ENCODE peak calls at places on chromosomes 16 and 17, in four cellular contexts. One of them, this sample, is unnamed.
A peak's percentile ranks its signal among the peaks of the same experiment; 100 is the strongest.

GRCh38 chr16:13178318-13178717 is 276.9 kb downstream of the SHISA9 start:
- DNase-seq in K562: no peak
- DNase-seq in HepG2: no peak
- DNase-seq in HEK293T: no peak
- DNase-seq in this sample: no peak

GRCh38 chr17:80826955-80827645 is 164.5 kb upstream of the CHMP6 start:
- DNase-seq in K562: no peak
- DNase-seq in HepG2: no peak
- DNase-seq in HEK293T: no peak
- DNase-seq in this sample: no peak

GRCh38 chr17:16106161-16106891 is 106.7 kb downstream of the TTC19 start:
- DNase-seq in HepG2: peak; percentile 12
- DNase-seq in HEK293T: no peak
- DNase-seq in K562: peak; percentile 10
- DNase-seq in this sample: no peak

GRCh38 chr16:641326-642188 is at the start of gene MCRIP2:
- DNase-seq in HEK293T: peak; percentile 79
- DNase-seq in HepG2: peak; percentile 76
- DNase-seq in K562: peak; percentile 94
- DNase-seq in this sample: peak; percentile 90

GRCh38 chr16:59604331-59604730 is 870.2 kb upstream of the GOT2 start:
- DNase-seq in K562: no peak
- DNase-seq in HEK293T: no peak
- DNase-seq in HepG2: no peak
- DNase-seq in this sample: no peak

GRCh38 chr17:52419256-52419655 is 260.7 kb upstream of the CA10 start:
- DNase-seq in K562: no peak
- DNase-seq in HepG2: peak; percentile 69
- DNase-seq in HEK293T: no peak
- DNase-seq in this sample: no peak

GRCh38 chr17:44375196-44376017 is 11.8 kb upstream of the FAM171A2 start:
- DNase-seq in HepG2: no peak
- DNase-seq in HEK293T: no peak
- DNase-seq in K562: no peak
- DNase-seq in this sample: peak; percentile 42

GRCh38 chr17:36928450-36929125 is 8.7 kb upstream of the LHX1 start:
- DNase-seq in HepG2: no peak
- DNase-seq in K562: no peak
- DNase-seq in HEK293T: no peak
- DNase-seq in this sample: no peak

GRCh38 chr16:27721548-27722265 is 171.8 kb downstream of the KATNIP start:
- DNase-seq in HepG2: peak; percentile 33
- DNase-seq in K562: no peak
- DNase-seq in HEK293T: no peak
- DNase-seq in this sample: no peak

GRCh38 chr16:51034481-51035109 is 116.5 kb downstream of the SALL1 start:
- DNase-seq in HEK293T: no peak
- DNase-seq in HepG2: no peak
- DNase-seq in K562: no peak
- DNase-seq in this sample: no peak

GRCh38 chr16:82761858-82762257 is 135.1 kb downstream of the CDH13 start:
- DNase-seq in HepG2: no peak
- DNase-seq in K562: no peak
- DNase-seq in HEK293T: no peak
- DNase-seq in this sample: no peak

DNA sequence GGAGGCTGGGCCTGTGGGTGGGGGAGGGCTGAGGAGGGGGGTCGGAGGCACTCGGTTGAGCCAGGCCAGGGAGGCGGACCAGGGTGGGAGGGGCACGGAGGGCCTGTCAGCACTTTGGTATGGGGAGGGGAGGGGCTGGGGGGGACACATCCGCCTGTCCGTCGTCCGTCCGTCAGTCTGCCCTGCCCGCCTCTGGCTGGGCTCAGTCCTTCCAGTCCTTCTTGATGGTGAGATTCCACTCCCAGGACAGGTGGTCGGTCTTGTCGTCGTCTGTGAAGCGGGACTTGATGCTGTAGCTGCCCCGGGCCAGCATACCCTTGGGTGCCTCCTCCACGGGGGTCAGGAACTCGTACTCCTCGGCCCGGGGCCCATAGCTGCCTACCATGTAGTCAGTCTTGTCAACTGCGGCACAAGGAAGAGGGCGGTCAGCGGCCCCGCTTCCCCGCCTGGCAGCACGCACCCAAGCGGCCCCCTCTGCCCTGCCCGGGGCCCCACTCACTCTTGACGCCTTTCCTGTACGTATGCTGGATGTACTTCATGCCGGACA is 2.4 kb downstream of the ARHGDIA start:
- DNase-seq in HEK293T: peak; percentile 36
- DNase-seq in HepG2: peak; percentile 59
- DNase-seq in K562: peak; percentile 76
- DNase-seq in this sample: peak; percentile 53
- TF ChIP-seq ELF4 in HEK293T: no peak
- TF ChIP-seq ELF4 in HepG2: no peak
- TF ChIP-seq ELF4 in K562: no peak
- TF ChIP-seq ELF4 in this sample: no peak

GRCh38 chr16:8551388-8552332 is 38.7 kb downstream of the TMEM114 start:
- DNase-seq in HepG2: peak; percentile 72
- DNase-seq in K562: no peak
- DNase-seq in HEK293T: no peak
- DNase-seq in this sample: no peak

GRCh38 chr16:8547756-8548155 is 42.6 kb downstream of the TMEM114 start:
- DNase-seq in HEK293T: no peak
- DNase-seq in K562: no peak
- DNase-seq in HepG2: no peak
- DNase-seq in this sample: no peak

GRCh38 chr16:8550728-8551387 is 39.5 kb downstream of the TMEM114 start:
- DNase-seq in HEK293T: no peak
- DNase-seq in K562: no peak
- DNase-seq in HepG2: peak; percentile 70
- DNase-seq in this sample: no peak

GRCh38 chr16:8549843-8550412 is 40.4 kb downstream of the TMEM114 start:
- DNase-seq in HEK293T: no peak
- DNase-seq in HepG2: no peak
- DNase-seq in K562: no peak
- DNase-seq in this sample: no peak

DNA sequence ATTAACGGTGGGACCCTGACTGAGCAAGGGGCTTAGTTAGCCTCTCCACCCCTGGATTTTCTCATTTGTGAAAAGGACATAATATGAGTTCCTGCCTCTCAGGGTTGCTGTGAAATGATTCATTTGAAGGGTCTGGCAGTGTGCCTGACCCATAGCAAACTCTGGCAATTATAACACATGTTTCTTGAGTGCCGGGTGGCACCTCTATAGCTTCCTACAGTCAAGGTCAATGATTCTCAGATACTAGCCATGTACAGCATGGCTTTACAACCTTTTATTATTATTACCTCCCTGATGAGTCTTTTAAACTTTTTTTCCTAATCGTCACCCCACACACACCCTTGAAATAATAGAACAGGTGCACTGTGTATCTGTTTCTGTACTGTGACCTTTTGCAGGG is 42.1 kb downstream of the TMEM114 start:
- DNase-seq in HepG2: no peak
- DNase-seq in K562: no peak
- DNase-seq in HEK293T: no peak
- DNase-seq in this sample: no peak
- TF ChIP-seq ELF4 in HepG2: no peak
- TF ChIP-seq ELF4 in K562: no peak
- TF ChIP-seq ELF4 in HEK293T: no peak
- TF ChIP-seq ELF4 in this sample: no peak

GRCh38 chr16:80518436-80518835 is 22.4 kb upstream of the DYNLRB2 start:
- DNase-seq in HEK293T: no peak
- DNase-seq in K562: no peak
- DNase-seq in HepG2: no peak
- DNase-seq in this sample: no peak
- TF ChIP-seq ELF4 in HEK293T: no peak
- TF ChIP-seq ELF4 in K562: no peak
- TF ChIP-seq ELF4 in HepG2: no peak
- TF ChIP-seq ELF4 in this sample: no peak

GRCh38 chr17:33112763-33113162 is 121.1 kb downstream of the SPACA3 start:
- DNase-seq in HepG2: no peak
- DNase-seq in K562: no peak
- DNase-seq in HEK293T: no peak
- DNase-seq in this sample: no peak
- TF ChIP-seq ELF4 in HepG2: no peak
- TF ChIP-seq ELF4 in K562: no peak
- TF ChIP-seq ELF4 in HEK293T: no peak
- TF ChIP-seq ELF4 in this sample: no peak

GRCh38 chr16:67170948-67171649 is 761 bp downstream of the NOL3 start:
- DNase-seq in HEK293T: no peak
- DNase-seq in HepG2: peak; percentile 45
- DNase-seq in K562: no peak
- DNase-seq in this sample: no peak
- TF ChIP-seq ELF4 in HEK293T: no peak
- TF ChIP-seq ELF4 in HepG2: no peak
- TF ChIP-seq ELF4 in K562: no peak
- TF ChIP-seq ELF4 in this sample: no peak

DNA sequence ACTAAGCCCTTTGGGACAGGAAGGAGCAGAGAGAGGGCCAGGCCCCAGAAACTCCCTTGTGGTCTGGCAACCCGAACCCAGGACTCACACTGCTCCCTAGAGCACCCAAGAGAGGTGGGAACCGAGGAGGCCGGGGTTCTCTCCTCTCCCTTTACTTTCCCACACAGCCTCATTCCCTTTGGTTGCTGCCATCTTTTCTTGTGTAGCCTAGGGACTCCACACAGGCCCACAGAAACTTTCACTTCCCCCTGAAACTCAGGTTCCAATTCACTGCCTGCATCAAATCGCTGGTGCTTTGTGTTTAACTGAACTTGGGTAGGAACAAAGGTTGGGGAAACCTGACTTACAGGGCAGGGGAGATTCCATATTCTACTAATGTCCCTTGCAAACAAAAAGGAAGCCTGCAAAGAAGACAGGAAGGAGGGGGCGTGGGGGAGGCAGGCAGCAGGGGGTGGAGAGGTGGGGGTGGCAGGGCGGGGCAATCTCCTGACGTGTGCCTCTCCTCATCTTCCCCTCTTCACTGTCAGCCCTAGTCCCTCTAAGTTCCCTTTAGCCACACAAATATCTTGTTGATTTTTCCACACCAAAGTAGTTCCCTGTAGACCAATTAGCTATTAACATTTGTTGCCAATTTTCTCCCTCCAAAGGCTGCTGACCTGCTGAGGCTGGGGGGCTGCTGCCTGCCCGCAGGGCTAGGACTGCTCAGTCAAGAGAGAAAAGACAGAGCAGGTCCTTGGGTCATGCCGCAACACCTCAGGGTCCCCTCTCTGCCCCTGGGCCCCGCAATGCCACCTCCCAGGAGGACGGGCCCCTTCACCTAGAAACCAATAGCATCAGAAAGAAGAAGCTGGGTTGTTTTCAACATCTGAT is 8.0 kb downstream of the ST3GAL2 start:
- DNase-seq in HepG2: peak; percentile 48
- DNase-seq in HEK293T: no peak
- DNase-seq in K562: peak; percentile 87
- DNase-seq in this sample: no peak
- TF ChIP-seq ELF4 in HepG2: no peak
- TF ChIP-seq ELF4 in HEK293T: no peak
- TF ChIP-seq ELF4 in K562: no peak
- TF ChIP-seq ELF4 in this sample: no peak

GRCh38 chr16:24908716-24909115 is 63.0 kb downstream of the SLC5A11 start:
- DNase-seq in HepG2: no peak
- DNase-seq in K562: no peak
- DNase-seq in HEK293T: no peak
- DNase-seq in this sample: no peak

GRCh38 chr16:24909856-24910255 is 64.1 kb downstream of the SLC5A11 start:
- DNase-seq in HEK293T: no peak
- DNase-seq in HepG2: no peak
- DNase-seq in K562: no peak
- DNase-seq in this sample: no peak

GRCh38 chr16:24906901-24907300 is 61.1 kb downstream of the SLC5A11 start:
- DNase-seq in K562: no peak
- DNase-seq in HepG2: no peak
- DNase-seq in HEK293T: no peak
- DNase-seq in this sample: no peak

DNA sequence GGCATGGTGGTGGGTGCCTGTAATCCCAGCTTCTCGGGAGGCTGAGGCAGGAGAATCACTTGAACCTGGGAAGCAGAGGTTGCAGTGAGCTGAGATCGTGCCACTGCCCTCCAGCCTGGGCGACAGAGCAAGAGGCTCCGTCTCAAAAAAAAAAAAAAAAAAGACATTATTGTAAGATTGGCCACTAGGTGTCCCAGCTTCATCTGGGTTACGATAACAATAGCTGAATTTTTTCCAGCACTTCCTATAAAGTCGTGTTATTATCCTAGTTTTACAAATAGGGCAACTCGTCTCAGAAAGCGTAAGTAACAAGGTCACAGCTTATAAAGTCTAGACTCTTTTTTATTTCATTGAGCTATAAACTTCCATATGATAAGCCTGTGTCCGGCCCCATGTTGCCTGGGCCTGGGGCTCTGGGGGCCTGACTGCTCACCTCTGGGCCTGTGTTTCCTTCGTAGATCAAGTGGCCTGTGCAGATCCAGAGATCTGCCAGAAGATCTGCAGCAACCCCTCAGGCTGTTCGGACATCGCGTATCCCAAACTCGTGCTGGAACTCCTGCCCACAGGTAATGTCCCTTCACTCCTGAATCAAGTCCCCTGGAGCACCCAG is 60.5 kb downstream of the SLC5A11 start:
- DNase-seq in K562: no peak
- DNase-seq in HepG2: peak; percentile 11
- DNase-seq in HEK293T: no peak
- DNase-seq in this sample: no peak
- TF ChIP-seq ELF4 in K562: no peak
- TF ChIP-seq ELF4 in HepG2: no peak
- TF ChIP-seq ELF4 in HEK293T: no peak
- TF ChIP-seq ELF4 in this sample: no peak

GRCh38 chr16:16183562-16183961 is 39.7 kb downstream of the ABCC6 start:
- DNase-seq in HepG2: no peak
- DNase-seq in HEK293T: no peak
- DNase-seq in K562: no peak
- DNase-seq in this sample: peak; percentile 51
- TF ChIP-seq ELF4 in HepG2: no peak
- TF ChIP-seq ELF4 in HEK293T: no peak
- TF ChIP-seq ELF4 in K562: no peak
- TF ChIP-seq ELF4 in this sample: no peak

This sample was measured in WTC11.